ENCODE peak calls at places on chromosomes 16 and 17, in eight cellular contexts. One of them, this sample, is unnamed.

GRCh38 chr17:67489273-67489672 is 112.2 kb downstream of the PITPNC1 start:
- DNase-seq in T47D: no peak
- DNase-seq in amniotic epithelial cell: no peak
- DNase-seq in NCI-H774: no peak
- DNase-seq in NCI-H1105: no peak
- DNase-seq in activated CD8-positive, alpha-beta memory T cell treated with anti-CD3 and anti-CD28 coated beads for 1 hour: no peak
- DNase-seq in stimulated activated CD4-positive, alpha-beta T cell treated with anti-CD3 and anti-CD28 coated beads, Interleukin-1b, Interleukin-23, amount 100 ng/mL, for 1 hour: no peak
- DNase-seq in stimulated activated CD8-positive, alpha-beta memory T cell treated with anti-CD3 and anti-CD28 coated beads, Interleukin-4, amount 100 ng/mL, for 48 hours: no peak
- DNase-seq in this sample: no peak

GRCh38 chr17:34275881-34276280 is 5.9 kb downstream of the CCL7 start:
- DNase-seq in stimulated activated CD4-positive, alpha-beta T cell treated with anti-CD3 and anti-CD28 coated beads, Interleukin-1b, Interleukin-23, amount 100 ng/mL, for 1 hour: no peak
- DNase-seq in stimulated activated CD8-positive, alpha-beta memory T cell treated with anti-CD3 and anti-CD28 coated beads, Interleukin-4, amount 100 ng/mL, for 48 hours: no peak
- DNase-seq in NCI-H1105: no peak
- DNase-seq in NCI-H774: no peak
- DNase-seq in amniotic epithelial cell: no peak
- DNase-seq in activated CD8-positive, alpha-beta memory T cell treated with anti-CD3 and anti-CD28 coated beads for 1 hour: no peak
- DNase-seq in T47D: no peak
- DNase-seq in this sample: no peak

GRCh38 chr17:36697907-36698526 is 96.6 kb downstream of the MRM1 start:
- DNase-seq in NCI-H774: no peak
- DNase-seq in stimulated activated CD4-positive, alpha-beta T cell treated with anti-CD3 and anti-CD28 coated beads, Interleukin-1b, Interleukin-23, amount 100 ng/mL, for 1 hour: no peak
- DNase-seq in T47D: no peak
- DNase-seq in NCI-H1105: no peak
- DNase-seq in amniotic epithelial cell: peak
- DNase-seq in stimulated activated CD8-positive, alpha-beta memory T cell treated with anti-CD3 and anti-CD28 coated beads, Interleukin-4, amount 100 ng/mL, for 48 hours: no peak
- DNase-seq in activated CD8-positive, alpha-beta memory T cell treated with anti-CD3 and anti-CD28 coated beads for 1 hour: no peak
- DNase-seq in this sample: no peak

GRCh38 chr16:15509051-15509592 is 74.7 kb downstream of the BMERB1 start:
- DNase-seq in stimulated activated CD4-positive, alpha-beta T cell treated with anti-CD3 and anti-CD28 coated beads, Interleukin-1b, Interleukin-23, amount 100 ng/mL, for 1 hour: no peak
- DNase-seq in NCI-H1105: no peak
- DNase-seq in T47D: no peak
- DNase-seq in NCI-H774: no peak
- DNase-seq in amniotic epithelial cell: no peak
- DNase-seq in activated CD8-positive, alpha-beta memory T cell treated with anti-CD3 and anti-CD28 coated beads for 1 hour: no peak
- DNase-seq in stimulated activated CD8-positive, alpha-beta memory T cell treated with anti-CD3 and anti-CD28 coated beads, Interleukin-4, amount 100 ng/mL, for 48 hours: peak
- DNase-seq in this sample: no peak

GRCh38 chr17:14813649-14814048 is 451.5 kb downstream of the PMP22 start:
- DNase-seq in NCI-H1105: peak
- DNase-seq in T47D: no peak
- DNase-seq in stimulated activated CD4-positive, alpha-beta T cell treated with anti-CD3 and anti-CD28 coated beads, Interleukin-1b, Interleukin-23, amount 100 ng/mL, for 1 hour: no peak
- DNase-seq in stimulated activated CD8-positive, alpha-beta memory T cell treated with anti-CD3 and anti-CD28 coated beads, Interleukin-4, amount 100 ng/mL, for 48 hours: no peak
- DNase-seq in activated CD8-positive, alpha-beta memory T cell treated with anti-CD3 and anti-CD28 coated beads for 1 hour: no peak
- DNase-seq in amniotic epithelial cell: peak
- DNase-seq in NCI-H774: no peak
- DNase-seq in this sample: no peak

GRCh38 chr16:59566446-59566845 is 832.3 kb upstream of the GOT2 start:
- DNase-seq in amniotic epithelial cell: peak
- DNase-seq in NCI-H774: no peak
- DNase-seq in activated CD8-positive, alpha-beta memory T cell treated with anti-CD3 and anti-CD28 coated beads for 1 hour: no peak
- DNase-seq in stimulated activated CD4-positive, alpha-beta T cell treated with anti-CD3 and anti-CD28 coated beads, Interleukin-1b, Interleukin-23, amount 100 ng/mL, for 1 hour: no peak
- DNase-seq in NCI-H1105: no peak
- DNase-seq in T47D: no peak
- DNase-seq in stimulated activated CD8-positive, alpha-beta memory T cell treated with anti-CD3 and anti-CD28 coated beads, Interleukin-4, amount 100 ng/mL, for 48 hours: no peak
- DNase-seq in this sample: no peak

GRCh38 chr17:45200701-45201100 is 21.0 kb upstream of the FMNL1 start:
- DNase-seq in stimulated activated CD8-positive, alpha-beta memory T cell treated with anti-CD3 and anti-CD28 coated beads, Interleukin-4, amount 100 ng/mL, for 48 hours: no peak
- DNase-seq in stimulated activated CD4-positive, alpha-beta T cell treated with anti-CD3 and anti-CD28 coated beads, Interleukin-1b, Interleukin-23, amount 100 ng/mL, for 1 hour: no peak
- DNase-seq in amniotic epithelial cell: peak
- DNase-seq in activated CD8-positive, alpha-beta memory T cell treated with anti-CD3 and anti-CD28 coated beads for 1 hour: no peak
- DNase-seq in NCI-H774: no peak
- DNase-seq in NCI-H1105: no peak
- DNase-seq in T47D: no peak
- DNase-seq in this sample: no peak

GRCh38 chr17:48161127-48161905 is 53.8 kb downstream of the SNX11 start:
- DNase-seq in amniotic epithelial cell: no peak
- DNase-seq in NCI-H1105: no peak
- DNase-seq in stimulated activated CD4-positive, alpha-beta T cell treated with anti-CD3 and anti-CD28 coated beads, Interleukin-1b, Interleukin-23, amount 100 ng/mL, for 1 hour: no peak
- DNase-seq in NCI-H774: no peak
- DNase-seq in activated CD8-positive, alpha-beta memory T cell treated with anti-CD3 and anti-CD28 coated beads for 1 hour: no peak
- DNase-seq in stimulated activated CD8-positive, alpha-beta memory T cell treated with anti-CD3 and anti-CD28 coated beads, Interleukin-4, amount 100 ng/mL, for 48 hours: no peak
- DNase-seq in T47D: no peak
- DNase-seq in this sample: no peak

GRCh38 chr17:80790021-80790765 is 201.4 kb upstream of the CHMP6 start:
- DNase-seq in activated CD8-positive, alpha-beta memory T cell treated with anti-CD3 and anti-CD28 coated beads for 1 hour: no peak
- DNase-seq in NCI-H1105: no peak
- DNase-seq in amniotic epithelial cell: peak
- DNase-seq in T47D: no peak
- DNase-seq in stimulated activated CD4-positive, alpha-beta T cell treated with anti-CD3 and anti-CD28 coated beads, Interleukin-1b, Interleukin-23, amount 100 ng/mL, for 1 hour: no peak
- DNase-seq in NCI-H774: no peak
- DNase-seq in stimulated activated CD8-positive, alpha-beta memory T cell treated with anti-CD3 and anti-CD28 coated beads, Interleukin-4, amount 100 ng/mL, for 48 hours: peak
- DNase-seq in this sample: no peak

GRCh38 chr17:56978441-56979090 is 635 bp downstream of the SCPEP1 start:
- DNase-seq in amniotic epithelial cell: no peak
- DNase-seq in NCI-H774: no peak
- DNase-seq in NCI-H1105: no peak
- DNase-seq in T47D: no peak
- DNase-seq in stimulated activated CD4-positive, alpha-beta T cell treated with anti-CD3 and anti-CD28 coated beads, Interleukin-1b, Interleukin-23, amount 100 ng/mL, for 1 hour: no peak
- DNase-seq in activated CD8-positive, alpha-beta memory T cell treated with anti-CD3 and anti-CD28 coated beads for 1 hour: no peak
- DNase-seq in stimulated activated CD8-positive, alpha-beta memory T cell treated with anti-CD3 and anti-CD28 coated beads, Interleukin-4, amount 100 ng/mL, for 48 hours: no peak
- DNase-seq in this sample: no peak

GRCh38 chr16:67719778-67720144 is 645 bp upstream of the GFOD2 start:
- DNase-seq in NCI-H774: no peak
- DNase-seq in NCI-H1105: peak
- DNase-seq in amniotic epithelial cell: peak
- DNase-seq in stimulated activated CD8-positive, alpha-beta memory T cell treated with anti-CD3 and anti-CD28 coated beads, Interleukin-4, amount 100 ng/mL, for 48 hours: peak
- DNase-seq in T47D: no peak
- DNase-seq in stimulated activated CD4-positive, alpha-beta T cell treated with anti-CD3 and anti-CD28 coated beads, Interleukin-1b, Interleukin-23, amount 100 ng/mL, for 1 hour: no peak
- DNase-seq in activated CD8-positive, alpha-beta memory T cell treated with anti-CD3 and anti-CD28 coated beads for 1 hour: no peak
- DNase-seq in this sample: no peak

GRCh38 chr17:6465206-6466003 is 21.1 kb downstream of the PIMREG start:
- DNase-seq in stimulated activated CD4-positive, alpha-beta T cell treated with anti-CD3 and anti-CD28 coated beads, Interleukin-1b, Interleukin-23, amount 100 ng/mL, for 1 hour: no peak
- DNase-seq in amniotic epithelial cell: no peak
- DNase-seq in activated CD8-positive, alpha-beta memory T cell treated with anti-CD3 and anti-CD28 coated beads for 1 hour: no peak
- DNase-seq in NCI-H774: no peak
- DNase-seq in T47D: no peak
- DNase-seq in NCI-H1105: no peak
- DNase-seq in stimulated activated CD8-positive, alpha-beta memory T cell treated with anti-CD3 and anti-CD28 coated beads, Interleukin-4, amount 100 ng/mL, for 48 hours: no peak
- DNase-seq in this sample: no peak

GRCh38 chr17:80353718-80354275 is 61.2 kb upstream of the ENDOV start:
- DNase-seq in activated CD8-positive, alpha-beta memory T cell treated with anti-CD3 and anti-CD28 coated beads for 1 hour: no peak
- DNase-seq in NCI-H774: no peak
- DNase-seq in stimulated activated CD4-positive, alpha-beta T cell treated with anti-CD3 and anti-CD28 coated beads, Interleukin-1b, Interleukin-23, amount 100 ng/mL, for 1 hour: no peak
- DNase-seq in NCI-H1105: no peak
- DNase-seq in T47D: no peak
- DNase-seq in stimulated activated CD8-positive, alpha-beta memory T cell treated with anti-CD3 and anti-CD28 coated beads, Interleukin-4, amount 100 ng/mL, for 48 hours: no peak
- DNase-seq in amniotic epithelial cell: no peak
- DNase-seq in this sample: no peak

This sample was measured in NCI-H1048.